ENCODE peak calls at places on chromosome 16, in nine cellular contexts. One of them, this sample, is unnamed.
A peak's percentile ranks its signal among the peaks of the same experiment; 100 is the strongest.

GRCh38 chr16:89923640-89924297 is 627 bp downstream of the TUBB3 start:
- DNase-seq in PC-3: no peak
- DNase-seq in endothelial cell of umbilical vein: no peak
- DNase-seq in BE2C: peak; percentile 75
- DNase-seq in stomach: no peak
- DNase-seq in prostate gland: no peak
- DNase-seq in fibroblast of lung: no peak
- DNase-seq in cardiac muscle cell: no peak
- DNase-seq in Caco-2: no peak
- DNase-seq in this sample: peak; percentile 71

GRCh38 chr16:2902337-2903130 is 9.2 kb upstream of the FLYWCH1 start:
- DNase-seq in prostate gland: no peak
- DNase-seq in fibroblast of lung: no peak
- DNase-seq in stomach: no peak
- DNase-seq in BE2C: no peak
- DNase-seq in endothelial cell of umbilical vein: no peak
- DNase-seq in PC-3: no peak
- DNase-seq in cardiac muscle cell: no peak
- DNase-seq in Caco-2: no peak
- DNase-seq in this sample: no peak

GRCh38 chr16:2371421-2371820 is 30.9 kb upstream of the ABCA3 start:
- DNase-seq in BE2C: no peak
- DNase-seq in endothelial cell of umbilical vein: peak; percentile 45
- DNase-seq in fibroblast of lung: no peak
- DNase-seq in stomach: no peak
- DNase-seq in prostate gland: no peak
- DNase-seq in cardiac muscle cell: peak; percentile 43
- DNase-seq in PC-3: no peak
- DNase-seq in Caco-2: no peak
- DNase-seq in this sample: no peak

GRCh38 chr16:86050591-86051375 is 151.8 kb downstream of the IRF8 start:
- DNase-seq in prostate gland: no peak
- DNase-seq in Caco-2: peak; percentile 19
- DNase-seq in stomach: no peak
- DNase-seq in cardiac muscle cell: no peak
- DNase-seq in PC-3: no peak
- DNase-seq in endothelial cell of umbilical vein: no peak
- DNase-seq in BE2C: no peak
- DNase-seq in fibroblast of lung: no peak
- DNase-seq in this sample: no peak

GRCh38 chr16:77457046-77457445 is 22.2 kb upstream of the ADAMTS18 start:
- DNase-seq in PC-3: no peak
- DNase-seq in Caco-2: no peak
- DNase-seq in cardiac muscle cell: no peak
- DNase-seq in BE2C: no peak
- DNase-seq in prostate gland: no peak
- DNase-seq in endothelial cell of umbilical vein: peak; percentile 93
- DNase-seq in stomach: no peak
- DNase-seq in fibroblast of lung: peak; percentile 25
- DNase-seq in this sample: no peak

GRCh38 chr16:56301391-56301850 is 110.1 kb downstream of the GNAO1 start:
- DNase-seq in stomach: no peak
- DNase-seq in prostate gland: no peak
- DNase-seq in endothelial cell of umbilical vein: no peak
- DNase-seq in cardiac muscle cell: peak; percentile 30
- DNase-seq in PC-3: peak; percentile 13
- DNase-seq in fibroblast of lung: peak; percentile 75
- DNase-seq in BE2C: no peak
- DNase-seq in Caco-2: no peak
- DNase-seq in this sample: peak; percentile 44

GRCh38 chr16:4692460-4693295 is 684 bp upstream of the NUDT16L1 start:
- DNase-seq in fibroblast of lung: no peak
- DNase-seq in cardiac muscle cell: peak; percentile 7
- DNase-seq in PC-3: no peak
- DNase-seq in stomach: no peak
- DNase-seq in BE2C: no peak
- DNase-seq in Caco-2: peak; percentile 34
- DNase-seq in endothelial cell of umbilical vein: peak; percentile 19
- DNase-seq in prostate gland: no peak
- DNase-seq in this sample: no peak

GRCh38 chr16:51524555-51525373 is 373.7 kb upstream of the SALL1 start:
- DNase-seq in endothelial cell of umbilical vein: no peak
- DNase-seq in cardiac muscle cell: peak; percentile 55
- DNase-seq in prostate gland: no peak
- DNase-seq in Caco-2: no peak
- DNase-seq in PC-3: no peak
- DNase-seq in BE2C: no peak
- DNase-seq in fibroblast of lung: peak; percentile 80
- DNase-seq in stomach: no peak
- DNase-seq in this sample: peak; percentile 76

GRCh38 chr16:84950906-84951305 is 60.4 kb downstream of the ZDHHC7 start:
- DNase-seq in fibroblast of lung: no peak
- DNase-seq in PC-3: peak; percentile 42
- DNase-seq in prostate gland: no peak
- DNase-seq in Caco-2: no peak
- DNase-seq in cardiac muscle cell: no peak
- DNase-seq in endothelial cell of umbilical vein: no peak
- DNase-seq in BE2C: peak; percentile 54
- DNase-seq in stomach: no peak
- DNase-seq in this sample: peak; percentile 20

GRCh38 chr16:89691986-89692569 is 5.6 kb downstream of the CDK10 start:
- DNase-seq in PC-3: no peak
- DNase-seq in prostate gland: no peak
- DNase-seq in Caco-2: no peak
- DNase-seq in endothelial cell of umbilical vein: no peak
- DNase-seq in BE2C: no peak
- DNase-seq in stomach: no peak
- DNase-seq in cardiac muscle cell: no peak
- DNase-seq in fibroblast of lung: no peak
- DNase-seq in this sample: no peak

DNA sequence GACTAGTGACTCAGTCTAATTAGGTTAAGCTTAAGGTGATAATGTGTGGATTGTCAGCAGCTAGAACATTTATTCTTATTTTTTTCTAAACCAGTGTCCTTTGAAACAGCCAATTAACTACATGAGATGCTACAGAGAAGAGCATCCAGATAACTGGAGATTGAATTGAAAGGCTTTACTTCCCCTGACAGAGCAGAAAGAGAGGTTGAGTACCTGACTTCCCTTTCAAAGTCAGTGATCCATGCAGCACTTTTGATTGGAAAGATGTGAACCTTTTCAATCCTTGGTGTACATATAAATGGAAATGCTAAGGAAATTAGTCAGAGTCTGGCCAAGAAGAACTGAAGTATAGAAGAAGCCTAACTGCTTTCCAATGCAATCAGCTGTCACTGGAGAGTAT is 653.8 kb downstream of the CDH8 start:
- DNase-seq in prostate gland: no peak
- DNase-seq in BE2C: no peak
- DNase-seq in stomach: no peak
- DNase-seq in PC-3: no peak
- DNase-seq in cardiac muscle cell: no peak
- DNase-seq in endothelial cell of umbilical vein: no peak
- DNase-seq in fibroblast of lung: no peak
- DNase-seq in Caco-2: no peak
- DNase-seq in this sample: no peak
- H3K9me3 ChIP-seq in prostate gland: no peaks in the 10 kb centered on the region
- H3K9me3 ChIP-seq in BE2C: no peaks in the 10 kb centered on the region
- H3K9me3 ChIP-seq in stomach: no peaks in the 10 kb centered on the region
- H3K9me3 ChIP-seq in PC-3: no peaks in the 10 kb centered on the region
- H3K9me3 ChIP-seq in cardiac muscle cell: no peaks in the 10 kb centered on the region
- H3K9me3 ChIP-seq in endothelial cell of umbilical vein: peaks cover 5% of the 10 kb centered on the region
- H3K9me3 ChIP-seq in fibroblast of lung: no peaks in the 10 kb centered on the region
- H3K9me3 ChIP-seq in Caco-2: no peaks in the 10 kb centered on the region
- H3K9me3 ChIP-seq in this sample: no peaks in the 10 kb centered on the region

GRCh38 chr16:25165284-25165683 is 51.5 kb upstream of the AQP8 start:
- DNase-seq in BE2C: no peak
- DNase-seq in PC-3: no peak
- DNase-seq in endothelial cell of umbilical vein: no peak
- DNase-seq in prostate gland: no peak
- DNase-seq in fibroblast of lung: no peak
- DNase-seq in cardiac muscle cell: no peak
- DNase-seq in stomach: no peak
- DNase-seq in Caco-2: no peak
- DNase-seq in this sample: no peak

GRCh38 chr16:25158401-25158800 is 46.9 kb downstream of the LCMT1 start:
- DNase-seq in stomach: no peak
- DNase-seq in endothelial cell of umbilical vein: no peak
- DNase-seq in fibroblast of lung: peak; percentile 65
- DNase-seq in Caco-2: no peak
- DNase-seq in BE2C: no peak
- DNase-seq in PC-3: no peak
- DNase-seq in cardiac muscle cell: peak; percentile 55
- DNase-seq in prostate gland: no peak
- DNase-seq in this sample: no peak

GRCh38 chr16:25157476-25157875 is 45.9 kb downstream of the LCMT1 start:
- DNase-seq in prostate gland: no peak
- DNase-seq in cardiac muscle cell: no peak
- DNase-seq in Caco-2: no peak
- DNase-seq in endothelial cell of umbilical vein: no peak
- DNase-seq in fibroblast of lung: peak; percentile 9
- DNase-seq in stomach: no peak
- DNase-seq in BE2C: no peak
- DNase-seq in PC-3: no peak
- DNase-seq in this sample: no peak

GRCh38 chr16:25163683-25164082 is 52.1 kb downstream of the LCMT1 start:
- DNase-seq in PC-3: no peak
- DNase-seq in Caco-2: no peak
- DNase-seq in prostate gland: no peak
- DNase-seq in BE2C: no peak
- DNase-seq in stomach: no peak
- DNase-seq in fibroblast of lung: no peak
- DNase-seq in cardiac muscle cell: no peak
- DNase-seq in endothelial cell of umbilical vein: no peak
- DNase-seq in this sample: no peak

DNA sequence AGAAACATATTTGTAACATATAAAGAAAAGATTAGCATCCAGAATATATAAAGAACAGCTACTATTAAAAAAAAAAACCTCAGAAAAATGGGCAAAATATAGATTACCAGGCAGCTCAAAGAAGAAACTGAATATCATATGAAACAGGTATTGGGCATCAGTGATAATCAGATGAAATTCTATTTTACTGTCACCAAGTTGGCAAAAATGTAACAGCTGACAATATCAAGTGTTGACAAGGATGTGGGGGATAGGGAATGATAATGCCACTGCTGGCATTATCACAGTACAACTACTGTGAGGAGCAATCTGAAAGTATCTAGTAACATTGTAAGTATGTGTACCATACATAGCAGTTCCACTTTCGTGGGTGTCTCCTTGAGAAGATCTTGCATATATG is 50.2 kb downstream of the LCMT1 start:
- DNase-seq in cardiac muscle cell: no peak
- DNase-seq in Caco-2: no peak
- DNase-seq in fibroblast of lung: no peak
- DNase-seq in stomach: no peak
- DNase-seq in PC-3: no peak
- DNase-seq in BE2C: no peak
- DNase-seq in prostate gland: no peak
- DNase-seq in endothelial cell of umbilical vein: no peak
- DNase-seq in this sample: no peak
- H3K36me3 ChIP-seq in cardiac muscle cell: peaks cover 27% of the 10 kb centered on the region
- H3K36me3 ChIP-seq in Caco-2: no peaks in the 10 kb centered on the region
- H3K36me3 ChIP-seq in fibroblast of lung: peaks cover 3% of the 10 kb centered on the region
- H3K36me3 ChIP-seq in stomach: peaks cover 95% of the 10 kb centered on the region
- H3K36me3 ChIP-seq in PC-3: peaks cover 12% of the 10 kb centered on the region
- H3K36me3 ChIP-seq in BE2C: peaks cover 18% of the 10 kb centered on the region
- H3K36me3 ChIP-seq in prostate gland: no peaks in the 10 kb centered on the region
- H3K36me3 ChIP-seq in endothelial cell of umbilical vein: peaks cover 6% of the 10 kb centered on the region
- H3K36me3 ChIP-seq in this sample: peaks cover 37% of the 10 kb centered on the region

DNA sequence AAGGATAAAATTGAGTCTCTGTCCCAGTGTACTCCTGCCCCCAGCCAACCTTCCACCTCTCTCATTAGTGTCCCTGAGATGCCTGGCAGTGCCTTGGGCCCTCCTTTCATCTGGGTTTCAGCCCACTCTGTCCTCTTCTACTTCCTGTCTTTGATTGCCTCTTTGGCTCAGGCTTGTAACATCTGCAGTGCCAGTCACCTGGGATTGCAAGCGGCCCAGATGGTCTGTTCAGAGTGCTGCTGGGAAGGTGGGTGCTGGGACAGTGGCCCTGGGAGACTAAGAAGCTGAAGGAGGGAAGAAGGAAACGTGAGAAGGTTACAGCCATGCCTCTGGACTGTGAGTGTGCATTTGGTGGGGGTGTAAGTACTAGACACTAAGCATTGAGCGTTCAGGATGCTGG is 2177.4 kb downstream of the TP53TG3F start:
- DNase-seq in stomach: no peak
- DNase-seq in endothelial cell of umbilical vein: no peak
- DNase-seq in fibroblast of lung: no peak
- DNase-seq in cardiac muscle cell: no peak
- DNase-seq in prostate gland: no peak
- DNase-seq in BE2C: no peak
- DNase-seq in PC-3: no peak
- DNase-seq in Caco-2: no peak
- DNase-seq in this sample: no peak
- H3K9me3 ChIP-seq in stomach: peaks cover 48% of the 10 kb centered on the region
- H3K9me3 ChIP-seq in endothelial cell of umbilical vein: no peaks in the 10 kb centered on the region
- H3K9me3 ChIP-seq in fibroblast of lung: no peaks in the 10 kb centered on the region
- H3K9me3 ChIP-seq in cardiac muscle cell: peaks cover 2% of the 10 kb centered on the region
- H3K9me3 ChIP-seq in prostate gland: no peaks in the 10 kb centered on the region
- H3K9me3 ChIP-seq in BE2C: no peaks in the 10 kb centered on the region
- H3K9me3 ChIP-seq in PC-3: peaks cover 4% of the 10 kb centered on the region
- H3K9me3 ChIP-seq in Caco-2: no peaks in the 10 kb centered on the region
- H3K9me3 ChIP-seq in this sample: no peaks in the 10 kb centered on the region

GRCh38 chr16:30113711-30114333 is 485 bp upstream of the GDPD3 start:
- DNase-seq in endothelial cell of umbilical vein: no peak
- DNase-seq in BE2C: no peak
- DNase-seq in stomach: no peak
- DNase-seq in PC-3: no peak
- DNase-seq in Caco-2: no peak
- DNase-seq in fibroblast of lung: no peak
- DNase-seq in cardiac muscle cell: no peak
- DNase-seq in prostate gland: no peak
- DNase-seq in this sample: no peak
- H3K36me3 ChIP-seq in endothelial cell of umbilical vein: peaks cover 50% of the 10 kb centered on the region
- H3K36me3 ChIP-seq in BE2C: peaks cover 2% of the 10 kb centered on the region
- H3K36me3 ChIP-seq in stomach: peaks cover 99% of the 10 kb centered on the region
- H3K36me3 ChIP-seq in PC-3: no peaks in the 10 kb centered on the region
- H3K36me3 ChIP-seq in Caco-2: peaks cover 1% of the 10 kb centered on the region
- H3K36me3 ChIP-seq in fibroblast of lung: peaks cover 27% of the 10 kb centered on the region
- H3K36me3 ChIP-seq in cardiac muscle cell: peaks cover 22% of the 10 kb centered on the region
- H3K36me3 ChIP-seq in prostate gland: peaks cover 5% of the 10 kb centered on the region
- H3K36me3 ChIP-seq in this sample: peaks cover 5% of the 10 kb centered on the region

GRCh38 chr16:68548947-68549346 is 9.9 kb downstream of the ZFP90 start:
- DNase-seq in BE2C: no peak
- DNase-seq in prostate gland: no peak
- DNase-seq in cardiac muscle cell: no peak
- DNase-seq in Caco-2: no peak
- DNase-seq in PC-3: no peak
- DNase-seq in endothelial cell of umbilical vein: no peak
- DNase-seq in stomach: no peak
- DNase-seq in fibroblast of lung: peak; percentile 16
- DNase-seq in this sample: no peak

GRCh38 chr16:68553186-68553585 is 14.1 kb downstream of the ZFP90 start:
- DNase-seq in fibroblast of lung: no peak
- DNase-seq in PC-3: no peak
- DNase-seq in prostate gland: no peak
- DNase-seq in endothelial cell of umbilical vein: no peak
- DNase-seq in BE2C: no peak
- DNase-seq in stomach: no peak
- DNase-seq in cardiac muscle cell: no peak
- DNase-seq in Caco-2: no peak
- DNase-seq in this sample: no peak
- H3K9me3 ChIP-seq in fibroblast of lung: no peaks in the 10 kb centered on the region
- H3K9me3 ChIP-seq in PC-3: peaks cover 3% of the 10 kb centered on the region
- H3K9me3 ChIP-seq in prostate gland: no peaks in the 10 kb centered on the region
- H3K9me3 ChIP-seq in endothelial cell of umbilical vein: no peaks in the 10 kb centered on the region
- H3K9me3 ChIP-seq in BE2C: no peaks in the 10 kb centered on the region
- H3K9me3 ChIP-seq in stomach: peaks cover 95% of the 10 kb centered on the region
- H3K9me3 ChIP-seq in cardiac muscle cell: no peaks in the 10 kb centered on the region
- H3K9me3 ChIP-seq in Caco-2: peaks cover 12% of the 10 kb centered on the region
- H3K9me3 ChIP-seq in this sample: peaks cover 2% of the 10 kb centered on the region

GRCh38 chr16:81850197-81850944 is 71.3 kb downstream of the PLCG2 start:
- DNase-seq in prostate gland: no peak
- DNase-seq in cardiac muscle cell: no peak
- DNase-seq in endothelial cell of umbilical vein: no peak
- DNase-seq in fibroblast of lung: no peak
- DNase-seq in Caco-2: no peak
- DNase-seq in stomach: no peak
- DNase-seq in PC-3: no peak
- DNase-seq in BE2C: no peak
- DNase-seq in this sample: no peak
- H3K36me3 ChIP-seq in prostate gland: no peaks in the 10 kb centered on the region
- H3K36me3 ChIP-seq in cardiac muscle cell: no peaks in the 10 kb centered on the region
- H3K36me3 ChIP-seq in endothelial cell of umbilical vein: no peaks in the 10 kb centered on the region
- H3K36me3 ChIP-seq in fibroblast of lung: no peaks in the 10 kb centered on the region
- H3K36me3 ChIP-seq in Caco-2: no peaks in the 10 kb centered on the region
- H3K36me3 ChIP-seq in stomach: no peaks in the 10 kb centered on the region
- H3K36me3 ChIP-seq in PC-3: no peaks in the 10 kb centered on the region
- H3K36me3 ChIP-seq in BE2C: no peaks in the 10 kb centered on the region
- H3K36me3 ChIP-seq in this sample: no peaks in the 10 kb centered on the region